ENCODE peak calls at places on chromosomes 16 and 17, in five cellular contexts. One of them, this sample, is unnamed.

GRCh38 chr17:31491794-31492171 is 100.3 kb downstream of the RAB11FIP4 start:
- DNase-seq in lower lobe of right lung: no peak
- DNase-seq in DND-41: no peak
- DNase-seq in psoas muscle: no peak
- DNase-seq in astrocyte: no peak
- DNase-seq in this sample: no peak

GRCh38 chr17:50056217-50056960 is 479 bp downstream of the ITGA3 start:
- DNase-seq in lower lobe of right lung: peak; percentile 80
- DNase-seq in DND-41: peak; percentile 29
- DNase-seq in psoas muscle: peak; percentile 48
- DNase-seq in astrocyte: peak; percentile 60
- DNase-seq in this sample: peak; percentile 83

GRCh38 chr17:50588391-50589111 is 28.0 kb downstream of the CACNA1G start:
- DNase-seq in lower lobe of right lung: no peak
- DNase-seq in DND-41: no peak
- DNase-seq in psoas muscle: no peak
- DNase-seq in astrocyte: no peak
- DNase-seq in this sample: no peak

GRCh38 chr17:43613911-43614310 is 47.8 kb downstream of the MEOX1 start:
- DNase-seq in lower lobe of right lung: no peak
- DNase-seq in DND-41: no peak
- DNase-seq in psoas muscle: peak; percentile 40
- DNase-seq in astrocyte: no peak
- DNase-seq in this sample: no peak

GRCh38 chr16:82510041-82510440 is 116.7 kb upstream of the CDH13 start:
- DNase-seq in lower lobe of right lung: no peak
- DNase-seq in DND-41: no peak
- DNase-seq in psoas muscle: no peak
- DNase-seq in astrocyte: no peak
- DNase-seq in this sample: no peak

GRCh38 chr17:10019941-10020403 is 114.9 kb upstream of the RCVRN start:
- DNase-seq in lower lobe of right lung: peak; percentile 69
- DNase-seq in DND-41: no peak
- DNase-seq in psoas muscle: no peak
- DNase-seq in astrocyte: no peak
- DNase-seq in this sample: no peak

GRCh38 chr17:41178341-41178740 is 320 bp upstream of the KRTAP4-2 start:
- DNase-seq in lower lobe of right lung: no peak
- DNase-seq in DND-41: no peak
- DNase-seq in psoas muscle: no peak
- DNase-seq in astrocyte: peak; percentile 27
- DNase-seq in this sample: no peak

GRCh38 chr16:52498640-52499039 is 48.3 kb downstream of the TOX3 start:
- DNase-seq in lower lobe of right lung: no peak
- DNase-seq in DND-41: no peak
- DNase-seq in psoas muscle: no peak
- DNase-seq in astrocyte: peak; percentile 8
- DNase-seq in this sample: peak; percentile 21

GRCh38 chr16:72783716-72784320 is 264.1 kb downstream of the ZFHX3 start:
- DNase-seq in lower lobe of right lung: no peak
- DNase-seq in DND-41: no peak
- DNase-seq in psoas muscle: no peak
- DNase-seq in astrocyte: peak; percentile 68
- DNase-seq in this sample: no peak

GRCh38 chr16:70746708-70747424 is 54.1 kb downstream of the VAC14 start:
- DNase-seq in lower lobe of right lung: peak; percentile 84
- DNase-seq in DND-41: peak; percentile 32
- DNase-seq in psoas muscle: peak; percentile 77
- DNase-seq in astrocyte: peak; percentile 86
- DNase-seq in this sample: peak; percentile 74

GRCh38 chr16:54370653-54371052 is 84.1 kb upstream of the IRX3 start:
- DNase-seq in lower lobe of right lung: peak; percentile 55
- DNase-seq in DND-41: no peak
- DNase-seq in psoas muscle: peak; percentile 34
- DNase-seq in astrocyte: no peak
- DNase-seq in this sample: peak; percentile 71

GRCh38 chr17:18362509-18363020 is 785 bp downstream of the SHMT1 start:
- DNase-seq in lower lobe of right lung: peak; percentile 82
- DNase-seq in DND-41: peak; percentile 38
- DNase-seq in psoas muscle: peak; percentile 75
- DNase-seq in astrocyte: peak; percentile 18
- DNase-seq in this sample: peak; percentile 84

GRCh38 chr17:61232871-61233270 is 166.8 kb upstream of the TBX2 start:
- DNase-seq in lower lobe of right lung: no peak
- DNase-seq in DND-41: no peak
- DNase-seq in psoas muscle: no peak
- DNase-seq in astrocyte: peak; percentile 67
- DNase-seq in this sample: no peak

GRCh38 chr17:63573634-63574033 is 23.4 kb downstream of the DCAF7 start:
- DNase-seq in lower lobe of right lung: no peak
- DNase-seq in DND-41: no peak
- DNase-seq in psoas muscle: no peak
- DNase-seq in astrocyte: no peak
- DNase-seq in this sample: no peak

GRCh38 chr17:13395872-13396271 is 205.9 kb downstream of the HS3ST3A1 start:
- DNase-seq in lower lobe of right lung: no peak
- DNase-seq in DND-41: no peak
- DNase-seq in psoas muscle: no peak
- DNase-seq in astrocyte: peak; percentile 62
- DNase-seq in this sample: no peak

GRCh38 chr17:17496189-17497064 is at the start of gene RASD1:
- DNase-seq in lower lobe of right lung: peak; percentile 92
- DNase-seq in DND-41: peak; percentile 62
- DNase-seq in psoas muscle: peak; percentile 93
- DNase-seq in astrocyte: peak; percentile 53
- DNase-seq in this sample: peak; percentile 98

GRCh38 chr17:81641825-81642489 is 5.0 kb downstream of the TSPAN10 start:
- DNase-seq in lower lobe of right lung: no peak
- DNase-seq in DND-41: no peak
- DNase-seq in psoas muscle: no peak
- DNase-seq in astrocyte: peak; percentile 61
- DNase-seq in this sample: peak; percentile 44

GRCh38 chr16:6682142-6682811 is 650.4 kb upstream of the RBFOX1 start:
- DNase-seq in lower lobe of right lung: peak; percentile 51
- DNase-seq in DND-41: peak; percentile 43
- DNase-seq in psoas muscle: no peak
- DNase-seq in astrocyte: no peak
- DNase-seq in this sample: peak; percentile 11

GRCh38 chr17:42182927-42183734 is 2.1 kb downstream of the HCRT start:
- DNase-seq in lower lobe of right lung: no peak
- DNase-seq in DND-41: no peak
- DNase-seq in psoas muscle: no peak
- DNase-seq in astrocyte: peak; percentile 23
- DNase-seq in this sample: no peak

GRCh38 chr17:63774982-63775290 is 966 bp downstream of the DDX42 start:
- DNase-seq in lower lobe of right lung: no peak
- DNase-seq in DND-41: peak; percentile 24
- DNase-seq in psoas muscle: no peak
- DNase-seq in astrocyte: no peak
- DNase-seq in this sample: no peak

GRCh38 chr17:3944485-3945388 is 19.5 kb downstream of the ATP2A3 start:
- DNase-seq in lower lobe of right lung: no peak
- DNase-seq in DND-41: no peak
- DNase-seq in psoas muscle: peak; percentile 76
- DNase-seq in astrocyte: no peak
- DNase-seq in this sample: peak; percentile 93

GRCh38 chr17:28725166-28725659 is 820 bp downstream of the TLCD1 start:
- DNase-seq in lower lobe of right lung: no peak
- DNase-seq in DND-41: peak; percentile 43
- DNase-seq in psoas muscle: no peak
- DNase-seq in astrocyte: peak; percentile 63
- DNase-seq in this sample: no peak

GRCh38 chr16:58022601-58023371 is 2.8 kb upstream of the MMP15 start:
- DNase-seq in lower lobe of right lung: peak; percentile 87
- DNase-seq in DND-41: no peak
- DNase-seq in psoas muscle: peak; percentile 60
- DNase-seq in astrocyte: peak; percentile 58
- DNase-seq in this sample: peak; percentile 85

GRCh38 chr16:22189473-22190168 is 16.5 kb upstream of the EEF2K start:
- DNase-seq in lower lobe of right lung: peak; percentile 60
- DNase-seq in DND-41: peak; percentile 39
- DNase-seq in psoas muscle: peak; percentile 65
- DNase-seq in astrocyte: no peak
- DNase-seq in this sample: peak; percentile 81

GRCh38 chr17:6555331-6556120 is 829 bp downstream of the PITPNM3 start:
- DNase-seq in lower lobe of right lung: peak; percentile 62
- DNase-seq in DND-41: no peak
- DNase-seq in psoas muscle: no peak
- DNase-seq in astrocyte: peak; percentile 49
- DNase-seq in this sample: peak; percentile 67

GRCh38 chr16:49598386-49599170 is 225.0 kb downstream of the C16orf78 start:
- DNase-seq in lower lobe of right lung: no peak
- DNase-seq in DND-41: no peak
- DNase-seq in psoas muscle: no peak
- DNase-seq in astrocyte: no peak
- DNase-seq in this sample: no peak

GRCh38 chr17:59378621-59379194 is 47.3 kb downstream of the YPEL2 start:
- DNase-seq in lower lobe of right lung: no peak
- DNase-seq in DND-41: no peak
- DNase-seq in psoas muscle: no peak
- DNase-seq in astrocyte: peak; percentile 91
- DNase-seq in this sample: no peak

GRCh38 chr16:15949210-15950166 is at the start of gene ABCC1:
- DNase-seq in lower lobe of right lung: peak; percentile 62
- DNase-seq in DND-41: peak; percentile 39
- DNase-seq in psoas muscle: peak; percentile 52
- DNase-seq in astrocyte: no peak
- DNase-seq in this sample: peak; percentile 72

GRCh38 chr16:29876578-29877249 is 13.7 kb upstream of the CDIPT start:
- DNase-seq in lower lobe of right lung: no peak
- DNase-seq in DND-41: no peak
- DNase-seq in psoas muscle: no peak
- DNase-seq in astrocyte: no peak
- DNase-seq in this sample: no peak

GRCh38 chr16:85359147-85359822 is 247.0 kb upstream of the CIBAR2 start:
- DNase-seq in lower lobe of right lung: no peak
- DNase-seq in DND-41: no peak
- DNase-seq in psoas muscle: no peak
- DNase-seq in astrocyte: peak; percentile 54
- DNase-seq in this sample: peak; percentile 61

GRCh38 chr17:76540381-76541300 is 797 bp downstream of the PRCD start:
- DNase-seq in lower lobe of right lung: peak; percentile 92
- DNase-seq in DND-41: peak; percentile 32
- DNase-seq in psoas muscle: peak; percentile 93
- DNase-seq in astrocyte: peak; percentile 90
- DNase-seq in this sample: peak; percentile 96
- H3K4me1 ChIP-seq in lower lobe of right lung: peaks cover 84% of the 10 kb centered on the region
- H3K4me1 ChIP-seq in DND-41: no peaks in the 10 kb centered on the region
- H3K4me1 ChIP-seq in psoas muscle: peaks cover 40% of the 10 kb centered on the region
- H3K4me1 ChIP-seq in astrocyte: peaks cover 33% of the 10 kb centered on the region
- H3K4me1 ChIP-seq in this sample: peaks cover 23% of the 10 kb centered on the region

GRCh38 chr16:27020031-27020430 is 46.7 kb upstream of the C16orf82 start:
- DNase-seq in lower lobe of right lung: no peak
- DNase-seq in DND-41: no peak
- DNase-seq in psoas muscle: no peak
- DNase-seq in astrocyte: no peak
- DNase-seq in this sample: no peak
- H3K27me3 ChIP-seq in lower lobe of right lung: no peaks in the 10 kb centered on the region
- H3K27me3 ChIP-seq in DND-41: peaks cover 3% of the 10 kb centered on the region
- H3K27me3 ChIP-seq in psoas muscle: no peaks in the 10 kb centered on the region
- H3K27me3 ChIP-seq in astrocyte: no peaks in the 10 kb centered on the region
- H3K27me3 ChIP-seq in this sample: no peaks in the 10 kb centered on the region

GRCh38 chr17:16085066-16085699 is 85.6 kb downstream of the TTC19 start:
- DNase-seq in lower lobe of right lung: no peak
- DNase-seq in DND-41: no peak
- DNase-seq in psoas muscle: no peak
- DNase-seq in astrocyte: peak; percentile 78
- DNase-seq in this sample: no peak
- H3K27ac ChIP-seq in lower lobe of right lung: peak overlapping the region; percentile 3
- H3K27ac ChIP-seq in DND-41: no peak overlapping the region
- H3K27ac ChIP-seq in psoas muscle: peak overlapping the region; percentile 57
- H3K27ac ChIP-seq in astrocyte: peak overlapping the region; percentile 6
- H3K27ac ChIP-seq in this sample: no peak overlapping the region

DNA sequence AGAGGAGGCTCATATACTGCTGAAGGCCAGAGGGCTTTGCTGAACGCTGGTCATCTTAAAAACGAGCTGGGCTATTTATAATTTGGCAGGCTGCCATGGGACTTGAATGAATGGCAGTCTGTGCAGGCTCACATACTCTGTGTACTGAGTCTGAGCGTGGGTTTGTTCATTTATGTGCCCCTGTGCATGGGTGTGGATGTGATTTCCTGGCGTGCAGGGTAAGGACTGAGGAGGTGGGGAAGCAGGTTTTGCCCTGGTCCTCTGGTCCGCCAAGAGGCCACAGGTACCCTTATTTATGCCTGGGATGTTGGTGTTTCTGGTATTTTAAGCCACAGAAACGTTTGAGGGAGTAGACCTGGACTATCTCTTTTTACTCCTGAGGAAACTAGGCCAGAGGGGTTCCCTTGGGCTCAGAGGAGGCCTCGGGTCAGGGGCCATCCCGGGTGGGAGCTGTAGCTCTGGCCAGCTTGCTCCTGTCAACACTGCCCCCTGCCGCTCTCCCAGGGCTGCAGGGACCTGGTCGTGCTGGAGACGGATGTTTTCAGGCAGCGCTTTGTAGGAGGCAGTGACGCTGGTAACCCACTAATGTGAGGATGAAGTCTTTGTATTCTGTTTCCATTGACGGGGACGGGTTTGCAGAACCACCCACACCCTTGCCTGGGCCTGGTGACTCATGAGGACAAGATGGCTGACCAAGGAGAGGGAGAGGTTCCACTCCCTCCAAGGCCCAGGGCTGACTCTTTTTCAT is 184.4 kb downstream of the MSI2 start:
- DNase-seq in lower lobe of right lung: peak; percentile 47
- DNase-seq in DND-41: peak; percentile 78
- DNase-seq in psoas muscle: peak; percentile 60
- DNase-seq in astrocyte: peak; percentile 97
- DNase-seq in this sample: peak; percentile 89
- H3K4me1 ChIP-seq in lower lobe of right lung: peaks cover 10% of the 10 kb centered on the region
- H3K4me1 ChIP-seq in DND-41: peaks cover 100% of the 10 kb centered on the region
- H3K4me1 ChIP-seq in psoas muscle: peaks cover 56% of the 10 kb centered on the region
- H3K4me1 ChIP-seq in astrocyte: peaks cover 51% of the 10 kb centered on the region
- H3K4me1 ChIP-seq in this sample: peaks cover 20% of the 10 kb centered on the region

GRCh38 chr17:1158879-1159278 is 20.9 kb downstream of the ABR start:
- DNase-seq in lower lobe of right lung: no peak
- DNase-seq in DND-41: no peak
- DNase-seq in psoas muscle: no peak
- DNase-seq in astrocyte: peak; percentile 96
- DNase-seq in this sample: no peak
- H3K27me3 ChIP-seq in lower lobe of right lung: no peaks in the 10 kb centered on the region
- H3K27me3 ChIP-seq in DND-41: no peaks in the 10 kb centered on the region
- H3K27me3 ChIP-seq in psoas muscle: no peaks in the 10 kb centered on the region
- H3K27me3 ChIP-seq in astrocyte: no peaks in the 10 kb centered on the region
- H3K27me3 ChIP-seq in this sample: no peaks in the 10 kb centered on the region

GRCh38 chr16:89478576-89479221 is 11.7 kb downstream of the ANKRD11 start:
- DNase-seq in lower lobe of right lung: no peak
- DNase-seq in DND-41: no peak
- DNase-seq in psoas muscle: no peak
- DNase-seq in astrocyte: peak; percentile 82
- DNase-seq in this sample: no peak
- H3K27ac ChIP-seq in lower lobe of right lung: no peak overlapping the region
- H3K27ac ChIP-seq in DND-41: no peak overlapping the region
- H3K27ac ChIP-seq in psoas muscle: peak overlapping the region; percentile 3
- H3K27ac ChIP-seq in astrocyte: peak overlapping the region; percentile 72
- H3K27ac ChIP-seq in this sample: no peak overlapping the region

This sample was measured in right cardiac atrium.